ENCODE peak calls at places on chromosome 16, in seven cellular contexts. N, S, Y, I, V, K and P are unnamed samples.

GRCh38 chr16:21156767-21157467 is 1.6 kb upstream of the LDAF1 start:
- DNase-seq in Y (no peak), N (peak), S (no peak), V (no peak), K (no peak), I (no peak), P (peak)

GRCh38 chr16:23025692-23026305 is 123.5 kb downstream of the USP31 start:
- DNase-seq in K (no peak), Y (no peak), N (no peak), I (no peak), S (no peak), V (no peak), P (no peak)

GRCh38 chr16:7449808-7450207 is 117.2 kb downstream of the RBFOX1 start:
- DNase-seq in K (no peak), V (peak), I (no peak), S (no peak), N (no peak), Y (no peak), P (no peak)

GRCh38 chr16:8853611-8854010 is 15.2 kb downstream of the CARHSP1 start:
- DNase-seq in K (no peak), N (no peak), I (no peak), V (no peak), Y (no peak), S (no peak), P (no peak)

GRCh38 chr16:7849891-7850290 is 517.2 kb downstream of the RBFOX1 start:
- DNase-seq in K (no peak), V (no peak), I (no peak), S (no peak), Y (no peak), N (no peak), P (no peak)

GRCh38 chr16:22189473-22190168 is 16.5 kb upstream of the EEF2K start:
- DNase-seq in S (no peak), V (peak), I (peak), Y (peak), K (no peak), N (no peak), P (no peak)

GRCh38 chr16:89055894-89056555 is 37.6 kb upstream of the ACSF3 start:
- DNase-seq in Y (no peak), I (no peak), N (no peak), K (no peak), S (no peak), V (no peak), P (no peak)

GRCh38 chr16:70470141-70470926 is 15.9 kb downstream of the FCSK start:
- DNase-seq in Y (no peak), S (no peak), N (no peak), V (no peak), K (no peak), I (no peak), P (no peak)

GRCh38 chr16:19879241-19879792 is 5.3 kb downstream of the GPRC5B start:
- DNase-seq in I (no peak), V (peak), Y (no peak), N (peak), K (peak), S (no peak), P (no peak)

GRCh38 chr16:24382929-24383328 is 126.8 kb downstream of the CACNG3 start:
- DNase-seq in K (no peak), Y (no peak), V (no peak), I (no peak), N (no peak), S (no peak), P (no peak)

GRCh38 chr16:3131755-3132377 is 3.0 kb upstream of the ZNF213 start:
- DNase-seq in V (no peak), S (peak), Y (no peak), K (no peak), N (no peak), I (no peak), P (no peak)

DNA sequence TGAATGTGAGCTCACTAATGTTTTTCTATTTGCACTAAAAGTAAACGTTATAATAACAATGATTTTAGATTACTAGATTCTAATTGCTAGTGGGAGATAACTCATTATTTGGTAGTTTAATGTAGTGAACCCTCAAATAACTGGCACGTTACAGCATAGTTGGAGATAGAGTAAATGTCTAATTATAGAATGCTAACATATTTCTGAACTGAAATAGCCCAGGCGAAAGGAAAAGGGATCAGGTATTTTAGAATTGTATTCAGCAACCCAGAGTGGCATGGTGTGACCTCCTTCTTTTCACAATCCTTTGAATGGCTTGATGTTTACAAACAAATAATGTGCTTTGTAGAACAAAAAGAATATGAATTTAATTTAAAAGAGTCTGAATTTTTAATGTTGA is 1221.2 kb downstream of the CDH8 start:
- DNase-seq in Y (no peak), I (no peak), S (no peak), N (no peak), K (no peak), V (no peak), P (no peak)
- H3K27ac ChIP-seq in Y (no peak), I (no peak), S (no peak), N (no peak), K (no peak), V (no peak), P (no peak)

GRCh38 chr16:61836804-61837398 is 199.3 kb downstream of the CDH8 start:
- DNase-seq in V (no peak), K (no peak), Y (no peak), I (no peak), N (peak), S (no peak), P (no peak)
- H3K27ac ChIP-seq in V (no peak), K (no peak), Y (no peak), I (no peak), N (no peak), S (no peak), P (no peak)

GRCh38 chr16:1548727-1549126 is 15.3 kb downstream of the TMEM204 start:
- DNase-seq in Y (no peak), S (no peak), K (no peak), N (no peak), V (no peak), I (no peak), P (no peak)

GRCh38 chr16:1550696-1551095 is 17.2 kb downstream of the TMEM204 start:
- DNase-seq in Y (no peak), V (no peak), I (no peak), K (no peak), N (no peak), S (no peak), P (no peak)

GRCh38 chr16:1550061-1550460 is 16.6 kb downstream of the TMEM204 start:
- DNase-seq in Y (no peak), I (no peak), S (no peak), N (no peak), V (no peak), K (no peak), P (no peak)

GRCh38 chr16:1546430-1546829 is 13.0 kb downstream of the TMEM204 start:
- DNase-seq in Y (no peak), N (no peak), K (no peak), I (no peak), V (no peak), S (no peak), P (no peak)

GRCh38 chr16:1548234-1548633 is 14.8 kb downstream of the TMEM204 start:
- DNase-seq in S (no peak), V (no peak), K (no peak), N (no peak), Y (no peak), I (no peak), P (no peak)
- H3K27ac ChIP-seq in S (no peak), V (peak), K (no peak), N (peak), Y (no peak), I (no peak), P (no peak)

GRCh38 chr16:86306046-86306644 is 204.2 kb upstream of the FOXF1 start:
- DNase-seq in K (peak), N (no peak), Y (no peak), V (no peak), S (no peak), I (no peak), P (no peak)

GRCh38 chr16:86305440-86305839 is 204.9 kb upstream of the FOXF1 start:
- DNase-seq in K (no peak), N (no peak), S (no peak), I (no peak), Y (no peak), V (no peak), P (no peak)

GRCh38 chr16:86304868-86305267 is 205.5 kb upstream of the FOXF1 start:
- DNase-seq in K (no peak), S (no peak), V (no peak), Y (no peak), N (no peak), I (no peak), P (no peak)

GRCh38 chr16:86302710-86303109 is 207.6 kb upstream of the FOXF1 start:
- DNase-seq in S (no peak), Y (no peak), I (no peak), K (no peak), V (no peak), N (no peak), P (no peak)

DNA sequence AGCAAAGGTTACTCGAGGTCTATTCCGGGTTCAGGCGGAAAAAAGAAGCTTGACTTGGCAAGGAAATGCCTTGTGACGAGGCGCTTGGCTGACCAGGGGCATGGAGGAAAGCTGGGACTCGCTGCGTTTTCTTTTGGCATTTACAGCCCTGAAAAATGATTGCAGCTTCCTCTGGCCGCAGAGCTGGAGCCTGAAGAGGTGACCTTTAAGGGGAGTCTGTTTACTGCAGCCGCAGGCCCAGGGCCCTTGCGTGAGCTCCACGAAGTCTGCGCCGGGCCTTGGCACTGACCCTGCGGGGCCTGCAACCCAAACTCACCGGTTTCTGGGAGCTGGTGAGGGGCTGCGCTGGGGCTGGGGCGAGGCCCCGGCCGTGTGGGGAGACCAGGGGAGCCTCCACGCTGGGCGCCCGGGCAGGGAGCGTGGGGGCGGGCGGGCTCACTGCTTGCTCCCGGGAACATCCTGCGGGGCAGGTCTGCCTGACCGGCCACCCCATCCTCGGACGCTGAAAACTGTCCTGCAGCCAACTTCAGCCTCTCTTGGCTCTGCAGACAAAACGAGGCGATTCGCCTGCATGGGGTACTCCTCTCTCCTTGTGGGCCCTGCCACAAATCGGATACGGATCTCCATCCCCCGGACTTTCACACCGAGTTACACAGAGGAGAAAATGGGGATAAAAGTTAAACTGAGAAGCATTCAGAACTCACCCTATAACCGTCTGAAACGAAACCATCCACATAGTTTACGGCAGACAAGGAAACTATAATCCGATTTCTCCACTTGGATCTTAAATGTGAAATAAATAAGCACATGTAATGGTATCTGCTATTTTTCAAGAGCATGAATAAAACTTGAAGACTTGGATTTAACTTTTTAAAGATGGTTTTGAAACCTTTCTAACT is 206.3 kb upstream of the FOXF1 start:
- DNase-seq in I (no peak), N (no peak), K (no peak), Y (no peak), S (no peak), V (no peak), P (no peak)
- H3K27ac ChIP-seq in I (no peak), N (no peak), K (peak), Y (no peak), S (no peak), V (no peak), P (no peak)

GRCh38 chr16:11595908-11596504 is 9.3 kb upstream of the LITAF start:
- DNase-seq in K (no peak), S (no peak), V (peak), I (peak), N (no peak), Y (no peak), P (no peak)
- H3K27ac ChIP-seq in K (no peak), S (no peak), V (no peak), I (peak), N (no peak), Y (no peak), P (no peak)

GRCh38 chr16:84827131-84827574 is 7.4 kb downstream of the CRISPLD2 start:
- DNase-seq in V (no peak), K (no peak), Y (no peak), N (no peak), S (no peak), I (no peak), P (no peak)
- H3K27ac ChIP-seq in V (no peak), K (peak), Y (no peak), N (no peak), S (no peak), I (peak), P (no peak)

GRCh38 chr16:84778720-84779119 is 41.1 kb upstream of the CRISPLD2 start:
- DNase-seq in K (no peak), S (no peak), V (no peak), I (no peak), N (no peak), Y (no peak), P (no peak)

GRCh38 chr16:84777435-84777834 is 42.4 kb upstream of the CRISPLD2 start:
- DNase-seq in Y (no peak), K (no peak), I (no peak), N (no peak), S (no peak), V (no peak), P (no peak)

GRCh38 chr16:84775262-84775810 is 44.4 kb upstream of the CRISPLD2 start:
- DNase-seq in K (no peak), Y (no peak), V (no peak), S (no peak), I (no peak), N (no peak), P (no peak)

GRCh38 chr16:84773312-84773711 is 46.5 kb upstream of the CRISPLD2 start:
- DNase-seq in S (no peak), V (no peak), K (no peak), N (no peak), Y (no peak), I (no peak), P (no peak)

GRCh38 chr16:84774810-84775209 is 45.0 kb upstream of the CRISPLD2 start:
- DNase-seq in S (no peak), N (no peak), Y (no peak), I (no peak), K (peak), V (peak), P (no peak)
- H3K27ac ChIP-seq in S (no peak), N (no peak), Y (no peak), I (no peak), K (peak), V (peak), P (no peak)